ENCODE peak calls at places on chromosomes 4 and X, in nine cellular contexts. A is GM03348; R is HTR-8/SVneo; L is GOT3; Y is NCI-H748 treated with DMSO at 0.1 percent for 48 hours; S is B cell; Z is MCF 10A; W is EL; H is activated naive CD4-positive, alpha-beta T cell treated with Interleukin-2 at 50 U/mL for 16 hours. Q is an unnamed sample.

GRCh38 chr4:153594208-153594607 is 89.9 kb upstream of the TLR2 start:
- DNase-seq in S (no peak), A (peak), R (no peak), L (no peak), Z (no peak), W (peak), H (no peak), Y (no peak), Q (no peak)

GRCh38 chrX:50704987-50705386 is 109.0 kb downstream of the SHROOM4 start:
- DNase-seq in A (no peak), W (no peak), L (no peak), Z (no peak), S (no peak), H (no peak), Y (no peak), R (no peak), Q (no peak)

GRCh38 chr4:133096972-133097371 is 52.1 kb upstream of the PCDH10 start:
- DNase-seq in R (no peak), W (no peak), H (no peak), Y (no peak), S (no peak), L (no peak), A (no peak), Z (no peak), Q (no peak)

GRCh38 chr4:40283968-40284367 is 51.2 kb upstream of the CHRNA9 start:
- DNase-seq in R (peak), Z (peak), A (peak), W (no peak), Y (no peak), L (no peak), H (peak), S (peak), Q (peak)

GRCh38 chr4:112348488-112349158 is 51.5 kb downstream of the ALPK1 start:
- DNase-seq in A (peak), S (no peak), Y (no peak), H (no peak), L (no peak), R (peak), W (peak), Z (peak), Q (no peak)

GRCh38 chr4:89829470-89830138 is 7.4 kb downstream of the SNCA start:
- DNase-seq in L (no peak), S (peak), W (no peak), R (no peak), Y (no peak), H (no peak), Z (no peak), A (no peak), Q (peak)

GRCh38 chrX:79443121-79443520 is 76.0 kb upstream of the ITM2A start:
- DNase-seq in Z (no peak), Y (no peak), W (no peak), R (no peak), S (no peak), L (no peak), H (no peak), A (no peak), Q (no peak)

GRCh38 chrX:39948564-39948963 is 149.2 kb downstream of the BCOR start:
- DNase-seq in H (no peak), Z (no peak), A (no peak), R (no peak), S (no peak), Y (peak), L (no peak), W (no peak), Q (no peak)

GRCh38 chr4:52037730-52038108 is 380 bp downstream of the SGCB start:
- DNase-seq in R (peak), W (peak), L (no peak), S (peak), H (no peak), Y (no peak), Z (peak), A (peak), Q (peak)

GRCh38 chrX:19673334-19674040 is 158.2 kb upstream of the MAP3K15 start:
- DNase-seq in R (peak), Z (peak), W (peak), S (no peak), A (peak), Y (no peak), L (peak), H (no peak), Q (no peak)

GRCh38 chr4:116469582-116469981 is 615.8 kb downstream of the TRAM1L1 start:
- DNase-seq in R (no peak), Y (no peak), S (no peak), H (no peak), Z (no peak), W (no peak), A (no peak), L (no peak), Q (no peak)

GRCh38 chr4:138821321-138821720 is 194.3 kb upstream of the NOCT start:
- DNase-seq in L (no peak), R (no peak), S (no peak), Y (no peak), A (no peak), W (no peak), H (no peak), Z (no peak), Q (no peak)

GRCh38 chr4:75025432-75025831 is 92.5 kb downstream of the PARM1 start:
- DNase-seq in S (no peak), L (no peak), W (no peak), Z (no peak), R (no peak), H (no peak), A (no peak), Y (no peak), Q (no peak)

GRCh38 chr4:157616741-157617472 is 396.4 kb downstream of the GRIA2 start:
- DNase-seq in Z (no peak), A (no peak), L (no peak), H (no peak), S (no peak), R (no peak), W (no peak), Y (no peak), Q (no peak)

GRCh38 chr4:7144374-7145290 is 47.7 kb upstream of the SORCS2 start:
- DNase-seq in Z (no peak), Y (no peak), H (no peak), A (no peak), L (no peak), R (no peak), W (no peak), S (no peak), Q (no peak)

GRCh38 chr4:140697709-140698560 is 58.2 kb downstream of the TBC1D9 start:
- DNase-seq in A (no peak), H (no peak), W (no peak), Z (no peak), L (no peak), Y (no peak), S (no peak), R (no peak), Q (no peak)

GRCh38 chr4:181264908-181265307 is 978.3 kb upstream of the TENM3 start:
- DNase-seq in L (no peak), A (no peak), W (no peak), Y (peak), S (no peak), Z (no peak), R (no peak), H (no peak), Q (no peak)

GRCh38 chr4:184805462-184806245 is 20.1 kb downstream of the ACSL1 start:
- DNase-seq in S (peak), H (no peak), Z (peak), W (no peak), Y (no peak), L (no peak), R (no peak), A (no peak), Q (no peak)